ENCODE peak calls at places on chromosomes 11 and 22, in eight cellular contexts. One of them, this sample, is unnamed.
A peak's percentile ranks its signal among the peaks of the same experiment; 100 is the strongest.

GRCh38 chr22:49848690-49849160 is 4.9 kb upstream of the ZBED4 start:
- DNase-seq in T-helper 9 cell: no peak
- DNase-seq in dorsolateral prefrontal cortex: no peak
- DNase-seq in T-helper 1 cell: no peak
- DNase-seq in non-pigmented ciliary epithelial cell: no peak
- DNase-seq in type B pancreatic cell: no peak
- DNase-seq in thoracic aorta: no peak
- DNase-seq in kidney: peak; percentile 71
- DNase-seq in this sample: peak; percentile 81

GRCh38 chr11:1854132-1854948 is 1.5 kb downstream of the LSP1 start:
- DNase-seq in T-helper 1 cell: no peak
- DNase-seq in thoracic aorta: no peak
- DNase-seq in T-helper 9 cell: no peak
- DNase-seq in type B pancreatic cell: no peak
- DNase-seq in kidney: peak; percentile 71
- DNase-seq in dorsolateral prefrontal cortex: no peak
- DNase-seq in non-pigmented ciliary epithelial cell: no peak
- DNase-seq in this sample: no peak

GRCh38 chr11:134755535-134755934 is 343.5 kb upstream of the B3GAT1 start:
- DNase-seq in dorsolateral prefrontal cortex: no peak
- DNase-seq in type B pancreatic cell: no peak
- DNase-seq in kidney: no peak
- DNase-seq in T-helper 1 cell: no peak
- DNase-seq in thoracic aorta: no peak
- DNase-seq in T-helper 9 cell: no peak
- DNase-seq in non-pigmented ciliary epithelial cell: no peak
- DNase-seq in this sample: no peak

GRCh38 chr11:111530091-111530490 is 10.4 kb upstream of the LAYN start:
- DNase-seq in kidney: no peak
- DNase-seq in T-helper 9 cell: no peak
- DNase-seq in non-pigmented ciliary epithelial cell: no peak
- DNase-seq in thoracic aorta: no peak
- DNase-seq in type B pancreatic cell: no peak
- DNase-seq in T-helper 1 cell: no peak
- DNase-seq in dorsolateral prefrontal cortex: no peak
- DNase-seq in this sample: no peak

GRCh38 chr11:70586261-70587094 is 188.1 kb downstream of the CTTN start:
- DNase-seq in kidney: peak; percentile 43
- DNase-seq in thoracic aorta: no peak
- DNase-seq in dorsolateral prefrontal cortex: no peak
- DNase-seq in type B pancreatic cell: no peak
- DNase-seq in T-helper 9 cell: no peak
- DNase-seq in non-pigmented ciliary epithelial cell: no peak
- DNase-seq in T-helper 1 cell: no peak
- DNase-seq in this sample: peak; percentile 58

GRCh38 chr11:96307748-96308133 is 35.3 kb downstream of the MAML2 start:
- DNase-seq in dorsolateral prefrontal cortex: no peak
- DNase-seq in thoracic aorta: no peak
- DNase-seq in T-helper 9 cell: no peak
- DNase-seq in non-pigmented ciliary epithelial cell: peak; percentile 79
- DNase-seq in T-helper 1 cell: no peak
- DNase-seq in kidney: no peak
- DNase-seq in type B pancreatic cell: no peak
- DNase-seq in this sample: no peak

GRCh38 chr11:25163421-25163820 is 666.6 kb downstream of the LUZP2 start:
- DNase-seq in T-helper 9 cell: no peak
- DNase-seq in non-pigmented ciliary epithelial cell: peak; percentile 42
- DNase-seq in type B pancreatic cell: no peak
- DNase-seq in thoracic aorta: no peak
- DNase-seq in dorsolateral prefrontal cortex: no peak
- DNase-seq in kidney: no peak
- DNase-seq in T-helper 1 cell: no peak
- DNase-seq in this sample: no peak

GRCh38 chr11:125941606-125942275 is 4.1 kb upstream of the VSIG10L2 start:
- DNase-seq in thoracic aorta: no peak
- DNase-seq in non-pigmented ciliary epithelial cell: no peak
- DNase-seq in kidney: no peak
- DNase-seq in dorsolateral prefrontal cortex: peak; percentile 51
- DNase-seq in type B pancreatic cell: no peak
- DNase-seq in T-helper 9 cell: peak; percentile 26
- DNase-seq in T-helper 1 cell: peak; percentile 12
- DNase-seq in this sample: no peak

GRCh38 chr22:47337161-47337621 is 574.7 kb downstream of the TBC1D22A start:
- DNase-seq in T-helper 1 cell: no peak
- DNase-seq in thoracic aorta: no peak
- DNase-seq in T-helper 9 cell: no peak
- DNase-seq in type B pancreatic cell: no peak
- DNase-seq in dorsolateral prefrontal cortex: no peak
- DNase-seq in kidney: no peak
- DNase-seq in non-pigmented ciliary epithelial cell: peak; percentile 20
- DNase-seq in this sample: no peak

GRCh38 chr11:3090096-3090901 is 33.1 kb upstream of the CARS1 start:
- DNase-seq in type B pancreatic cell: no peak
- DNase-seq in thoracic aorta: no peak
- DNase-seq in kidney: peak; percentile 74
- DNase-seq in non-pigmented ciliary epithelial cell: no peak
- DNase-seq in T-helper 1 cell: no peak
- DNase-seq in dorsolateral prefrontal cortex: peak; percentile 23
- DNase-seq in T-helper 9 cell: no peak
- DNase-seq in this sample: no peak

GRCh38 chr11:57294225-57295131 is 30.3 kb downstream of the TNKS1BP1 start:
- DNase-seq in non-pigmented ciliary epithelial cell: no peak
- DNase-seq in kidney: no peak
- DNase-seq in type B pancreatic cell: no peak
- DNase-seq in dorsolateral prefrontal cortex: no peak
- DNase-seq in T-helper 1 cell: no peak
- DNase-seq in thoracic aorta: no peak
- DNase-seq in T-helper 9 cell: no peak
- DNase-seq in this sample: no peak

GRCh38 chr11:28760676-28761390 is 652.6 kb downstream of the METTL15 start:
- DNase-seq in T-helper 9 cell: no peak
- DNase-seq in thoracic aorta: no peak
- DNase-seq in non-pigmented ciliary epithelial cell: peak; percentile 76
- DNase-seq in dorsolateral prefrontal cortex: no peak
- DNase-seq in kidney: no peak
- DNase-seq in type B pancreatic cell: no peak
- DNase-seq in T-helper 1 cell: no peak
- DNase-seq in this sample: no peak

GRCh38 chr11:131666617-131667016 is 296.2 kb downstream of the NTM start:
- DNase-seq in T-helper 1 cell: no peak
- DNase-seq in non-pigmented ciliary epithelial cell: no peak
- DNase-seq in dorsolateral prefrontal cortex: no peak
- DNase-seq in type B pancreatic cell: no peak
- DNase-seq in thoracic aorta: no peak
- DNase-seq in kidney: no peak
- DNase-seq in T-helper 9 cell: no peak
- DNase-seq in this sample: no peak

GRCh38 chr22:42263944-42264343 is 6.5 kb downstream of the TCF20 start:
- DNase-seq in non-pigmented ciliary epithelial cell: no peak
- DNase-seq in kidney: no peak
- DNase-seq in dorsolateral prefrontal cortex: no peak
- DNase-seq in T-helper 9 cell: no peak
- DNase-seq in T-helper 1 cell: no peak
- DNase-seq in thoracic aorta: no peak
- DNase-seq in type B pancreatic cell: no peak
- DNase-seq in this sample: no peak